ENCODE peak calls at places on chromosomes 11 and 22, in four cellular contexts. F is H1, A is HFFc6, B is tibial nerve. M is an unnamed sample.

GRCh38 chr22:19629331-19629719 is 85.0 kb upstream of the SEPTIN5 start:
- DNase-seq in B (no peak), A (no peak), F (no peak), M (no peak)

GRCh38 chr11:10990160-10990559 is 132.3 kb upstream of the ZBED5 start:
- DNase-seq in B (no peak), F (no peak), A (no peak), M (no peak)

GRCh38 chr11:128026596-128026995 is 560.8 kb downstream of the ETS1 start:
- DNase-seq in A (peak; percentile 99), F (no peak), B (no peak), M (no peak)

GRCh38 chr22:19661156-19661555 is 53.1 kb upstream of the SEPTIN5 start:
- DNase-seq in F (no peak), A (no peak), B (no peak), M (no peak)

GRCh38 chr11:64712430-64713030 is 10.5 kb downstream of the NRXN2 start:
- DNase-seq in F (no peak), A (no peak), B (no peak), M (no peak)

GRCh38 chr11:59551651-59552521 is 40.5 kb downstream of the OR4D9 start:
- DNase-seq in A (peak; percentile 71), B (peak; percentile 57), F (no peak), M (no peak)

GRCh38 chr11:95680169-95680929 is 109.2 kb downstream of the FAM76B start:
- DNase-seq in B (no peak), F (no peak), A (no peak), M (no peak)

GRCh38 chr11:116073854-116074837 is 569.9 kb upstream of the CADM1 start:
- DNase-seq in F (no peak), A (no peak), B (no peak), M (no peak)

GRCh38 chr11:2929880-2930704 is 872 bp upstream of the PHLDA2 start:
- DNase-seq in A (peak; percentile 25), F (peak; percentile 73), B (no peak), M (no peak)

GRCh38 chr11:122108192-122108799 is 7.7 kb downstream of the BLID start:
- DNase-seq in A (peak; percentile 48), F (peak; percentile 77), B (peak; percentile 52), M (no peak)

GRCh38 chr11:22920939-22921565 is 60.8 kb upstream of the CCDC179 start:
- DNase-seq in F (no peak), B (no peak), A (peak; percentile 40), M (no peak)

GRCh38 chr11:78651923-78652602 is 77.4 kb upstream of the NARS2 start:
- DNase-seq in F (peak; percentile 28), A (no peak), B (no peak), M (no peak)

GRCh38 chr22:25762147-25762546 is 20.2 kb downstream of the MYO18B start:
- DNase-seq in A (no peak), F (no peak), B (no peak), M (no peak)

GRCh38 chr11:35803115-35803514 is 140.5 kb downstream of the TRIM44 start:
- DNase-seq in F (no peak), B (no peak), A (no peak), M (no peak)

GRCh38 chr11:124970925-124971324 is 16.9 kb downstream of the CCDC15 start:
- DNase-seq in B (no peak), F (no peak), A (peak; percentile 43), M (no peak)

GRCh38 chr22:27546157-27546556 is 255.4 kb downstream of the MN1 start:
- DNase-seq in F (no peak), A (no peak), B (no peak), M (no peak)

GRCh38 chr11:8642226-8642625 is 40.2 kb downstream of the TRIM66 start:
- DNase-seq in F (no peak), A (no peak), B (no peak), M (no peak)

GRCh38 chr11:62546937-62547625 is 475 bp upstream of the AHNAK start:
- DNase-seq in A (peak; percentile 63), F (peak; percentile 67), B (peak; percentile 45), M (no peak)

GRCh38 chr11:94185387-94186084 is 56.9 kb downstream of the PANX1 start:
- DNase-seq in A (peak; percentile 82), B (no peak), F (no peak), M (no peak)

GRCh38 chr11:71843858-71844257 is 10.9 kb downstream of the DEFB108B start:
- DNase-seq in B (no peak), A (no peak), F (peak; percentile 74), M (no peak)

GRCh38 chr11:9002920-9003572 is 755 bp downstream of the NRIP3 start:
- DNase-seq in A (no peak), B (no peak), F (no peak), M (no peak)

GRCh38 chr22:30004101-30004500 is 76.2 kb upstream of the HORMAD2 start:
- DNase-seq in B (no peak), A (no peak), F (no peak), M (no peak)

DNA sequence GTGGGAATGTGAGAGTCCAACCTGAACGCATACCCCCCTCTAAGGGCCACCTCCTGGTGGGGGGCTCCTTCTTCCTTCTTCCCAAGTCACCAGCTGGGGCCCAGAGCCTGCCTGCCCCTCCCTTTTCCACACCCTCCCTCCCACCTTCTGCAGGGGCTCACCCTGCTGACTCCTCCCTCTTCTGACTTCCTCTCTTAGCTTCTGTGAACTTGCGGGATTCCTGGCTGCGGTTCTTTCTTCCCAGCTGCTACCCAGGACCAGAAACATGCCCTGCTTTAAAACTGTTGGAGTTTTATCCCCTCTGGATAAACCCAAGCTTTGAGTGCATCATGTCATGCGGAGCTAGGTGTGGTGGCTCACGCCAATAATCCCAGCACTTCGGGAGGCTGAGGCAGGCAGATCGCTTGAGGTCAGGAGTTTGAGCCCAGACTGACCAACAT is 10.2 kb downstream of the LRRC74B start:
- DNase-seq in F (peak; percentile 54), B (no peak), A (no peak), M (no peak)
- TF ChIP-seq CTCF in F (no peak), B (no peak), A (no peak), M (no peak)

GRCh38 chr11:114263510-114264170 is 32.6 kb upstream of the NNMT start:
- DNase-seq in B (no peak), F (no peak), A (no peak), M (peak; percentile 51)
- TF ChIP-seq CTCF in B (no peak), F (no peak), A (no peak), M (no peak)

GRCh38 chr11:112346586-112346985 is 85.9 kb upstream of the PLET1 start:
- DNase-seq in A (no peak), F (no peak), B (no peak), M (no peak)

GRCh38 chr11:112343368-112344039 is 82.8 kb upstream of the PLET1 start:
- DNase-seq in F (no peak), A (no peak), B (no peak), M (peak; percentile 25)

GRCh38 chr11:112344040-112344413 is 83.4 kb upstream of the PLET1 start:
- DNase-seq in B (no peak), A (no peak), F (no peak), M (no peak)

GRCh38 chr11:112345166-112345565 is 84.5 kb upstream of the PLET1 start:
- DNase-seq in B (no peak), A (no peak), F (no peak), M (no peak)

GRCh38 chr11:112345708-112346107 is 85.0 kb upstream of the PLET1 start:
- DNase-seq in F (peak; percentile 54), A (no peak), B (no peak), M (no peak)
- TF ChIP-seq CTCF in F (peak; percentile 53), A (peak; percentile 20), B (no peak), M (no peak)

GRCh38 chr11:68892576-68892975 is 11.1 kb downstream of the MRPL21 start:
- DNase-seq in B (no peak), F (no peak), A (no peak), M (no peak)

GRCh38 chr11:68891356-68891948 is 12.2 kb downstream of the MRPL21 start:
- DNase-seq in A (no peak), B (no peak), F (no peak), M (no peak)

GRCh38 chr11:68890490-68891231 is 13.0 kb downstream of the MRPL21 start:
- DNase-seq in B (peak; percentile 89), A (peak; percentile 70), F (no peak), M (peak; percentile 57)

GRCh38 chr11:68893282-68893681 is 10.3 kb downstream of the MRPL21 start:
- DNase-seq in F (no peak), B (no peak), A (no peak), M (no peak)

GRCh38 chr11:68889948-68890446 is 13.6 kb downstream of the MRPL21 start:
- DNase-seq in A (peak; percentile 90), B (peak; percentile 62), F (peak; percentile 84), M (peak; percentile 79)
- TF ChIP-seq CTCF in A (peak; percentile 88), B (peak; percentile 57), F (peak; percentile 77), M (peak; percentile 75)

GRCh38 chr11:76832365-76832764 is 28.4 kb upstream of the ACER3 start:
- DNase-seq in A (no peak), F (no peak), B (no peak), M (no peak)

GRCh38 chr11:76831911-76832310 is 28.8 kb upstream of the ACER3 start:
- DNase-seq in F (no peak), A (no peak), B (no peak), M (no peak)

GRCh38 chr11:76835030-76835429 is 25.7 kb upstream of the ACER3 start:
- DNase-seq in B (no peak), F (no peak), A (no peak), M (no peak)

GRCh38 chr11:76834151-76834550 is 26.6 kb upstream of the ACER3 start:
- DNase-seq in F (no peak), A (no peak), B (no peak), M (no peak)

DNA sequence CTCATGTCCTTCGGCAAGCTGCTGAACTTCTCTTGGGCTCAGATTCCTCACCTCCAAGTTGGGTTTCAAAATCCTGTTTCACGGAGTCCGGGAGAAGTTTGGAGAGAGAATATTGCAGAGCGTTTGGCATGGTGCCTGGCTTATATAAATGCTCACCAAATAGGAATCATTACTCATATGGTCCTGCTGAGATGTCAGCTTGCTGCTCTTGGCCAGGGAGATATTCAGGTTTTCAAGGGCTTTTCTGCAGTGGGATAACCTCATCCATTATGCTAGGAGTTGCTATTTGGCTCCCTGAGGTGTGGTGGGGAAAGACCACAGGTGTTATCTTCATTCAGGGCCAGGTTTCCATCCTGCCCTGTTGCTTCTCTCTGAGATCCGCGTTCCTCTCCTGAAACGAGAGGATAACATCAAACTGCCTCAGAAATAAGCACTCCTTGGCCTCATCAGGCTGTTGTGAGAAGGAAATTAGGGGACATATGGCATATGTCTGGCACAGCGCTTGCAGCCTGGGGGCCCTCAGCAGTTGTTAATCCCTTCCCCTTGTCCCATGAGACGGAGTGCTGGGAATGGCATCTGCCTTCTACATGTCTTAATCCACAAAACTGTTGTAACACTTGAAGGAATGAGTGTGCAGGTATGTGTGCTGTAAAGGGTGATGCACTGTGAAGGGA is 29.9 kb upstream of the ACER3 start:
- DNase-seq in B (no peak), F (no peak), A (peak; percentile 51), M (no peak)
- TF ChIP-seq CTCF in B (no peak), F (no peak), A (no peak), M (no peak)

DNA sequence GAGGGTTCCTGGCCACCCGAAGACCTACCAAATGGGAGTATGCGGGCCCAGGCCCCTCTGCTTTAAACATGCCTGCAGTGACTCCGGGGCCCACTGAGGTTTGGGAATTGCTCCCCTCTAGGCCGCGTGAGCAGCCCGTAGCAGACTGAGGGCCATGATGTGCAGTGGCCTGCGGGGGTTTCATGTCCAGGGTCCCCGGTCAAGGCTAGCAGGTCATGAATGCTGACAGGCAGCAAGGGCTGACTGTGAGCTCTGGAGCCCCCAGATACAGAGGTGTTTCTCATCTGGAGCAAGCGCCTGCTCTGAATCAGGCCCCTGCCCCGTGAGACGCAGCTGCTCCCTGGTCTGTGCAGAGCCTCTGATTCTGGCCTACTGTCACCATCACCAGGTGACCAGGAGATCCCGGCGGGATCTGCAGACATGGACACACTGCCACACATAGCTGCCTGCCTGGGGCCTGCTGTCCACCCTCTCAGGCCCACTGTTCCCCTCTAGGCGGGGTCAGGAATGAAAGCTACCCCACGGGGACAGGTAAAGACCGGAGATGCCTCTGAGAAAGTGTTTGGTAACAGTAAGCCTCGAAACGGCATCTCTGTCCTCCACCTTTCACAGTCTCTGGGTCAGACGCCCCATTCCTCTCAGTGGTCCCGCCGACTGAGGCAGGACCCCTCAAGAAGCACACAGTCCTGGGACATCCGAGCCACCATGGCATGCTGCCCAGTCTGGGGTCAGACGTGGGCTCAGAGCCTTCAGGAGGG is 73.3 kb downstream of the PARVB start:
- DNase-seq in A (no peak), F (no peak), B (no peak), M (no peak)
- TF ChIP-seq CTCF in A (no peak), F (no peak), B (no peak), M (no peak)